ENCODE peak calls at places on chromosomes 13 and 19, in eight cellular contexts. C is fibroblast of villous mesenchyme, I is fibroblast of lung, E is upper lobe of left lung, U is tibial artery, Z is fibroblast of pulmonary artery, R is astrocyte of the spinal cord, Q is right lobe of liver. H is an unnamed sample.

GRCh38 chr13:44160549-44161278 is 212.9 kb upstream of the SERP2 start:
- DNase-seq in Z (no peak), I (no peak), U (no peak), C (no peak), R (no peak), Q (no peak), E (no peak), H (peak)

GRCh38 chr19:16199275-16199932 is 1.7 kb downstream of the AP1M1 start:
- DNase-seq in I (no peak), E (no peak), Z (no peak), Q (no peak), C (no peak), U (no peak), R (no peak), H (peak)

GRCh38 chr13:77415253-77416127 is 88.6 kb upstream of the MYCBP2 start:
- DNase-seq in E (no peak), C (no peak), I (no peak), Z (no peak), Q (no peak), U (peak), R (no peak), H (peak)

GRCh38 chr13:22111961-22112360 is 441.1 kb downstream of the FGF9 start:
- DNase-seq in R (no peak), I (no peak), U (no peak), C (no peak), Z (no peak), Q (no peak), E (no peak), H (no peak)

GRCh38 chr19:5585461-5586299 is 17.9 kb upstream of the TINCR start:
- DNase-seq in E (no peak), Q (no peak), Z (no peak), U (no peak), C (no peak), I (peak), R (peak), H (peak)

GRCh38 chr19:44846455-44847143 is 502 bp downstream of the NECTIN2 start:
- DNase-seq in C (peak), U (no peak), R (peak), I (peak), Q (no peak), Z (peak), E (no peak), H (peak)

GRCh38 chr13:51778407-51778806 is 25.6 kb downstream of the DHRS12 start:
- DNase-seq in U (no peak), Z (no peak), R (no peak), E (no peak), Q (no peak), C (no peak), I (no peak), H (no peak)

GRCh38 chr13:71864094-71864980 is 2.7 kb downstream of the DACH1 start:
- DNase-seq in Q (peak), I (peak), E (peak), U (peak), Z (no peak), R (peak), C (peak), H (peak)

GRCh38 chr13:49530452-49530851 is 34.7 kb downstream of the PHF11 start:
- DNase-seq in Q (no peak), C (no peak), Z (no peak), I (no peak), U (no peak), R (no peak), E (no peak), H (no peak)

GRCh38 chr19:38739440-38740251 is 4.6 kb downstream of the CAPN12 start:
- DNase-seq in R (no peak), C (no peak), Z (no peak), Q (no peak), E (peak), I (no peak), U (no peak), H (no peak)

GRCh38 chr19:2805261-2805900 is 14.3 kb upstream of the ZNF554 start:
- DNase-seq in R (no peak), I (no peak), Z (no peak), U (no peak), Q (no peak), C (no peak), E (peak), H (no peak)

GRCh38 chr19:15417699-15418098 is 1.1 kb downstream of the AKAP8L start:
- DNase-seq in I (peak), C (no peak), U (no peak), R (peak), Q (no peak), Z (peak), E (no peak), H (peak)

GRCh38 chr19:13098291-13099072 is 4.2 kb downstream of the LYL1 start:
- DNase-seq in E (no peak), Z (peak), I (peak), Q (no peak), U (no peak), C (peak), R (peak), H (peak)
- H3K4me3 ChIP-seq in E (peak), Z (no peak), I (no peak), Q (no peak), U (peak), C (peak), R (no peak), H (peak)

GRCh38 chr13:30908416-30908980 is 2.4 kb downstream of the MEDAG start:
- DNase-seq in U (peak), E (no peak), Q (no peak), Z (peak), C (peak), I (peak), R (no peak), H (no peak)

GRCh38 chr13:30905932-30906383 is at the start of gene MEDAG:
- DNase-seq in Z (peak), E (peak), Q (peak), I (peak), R (peak), C (peak), U (peak), H (peak)

GRCh38 chr13:30906411-30906990 is 430 bp downstream of the MEDAG start:
- DNase-seq in I (peak), C (no peak), Q (no peak), U (no peak), E (peak), Z (no peak), R (no peak), H (no peak)

GRCh38 chr13:30904043-30904442 is 2.0 kb upstream of the MEDAG start:
- DNase-seq in R (no peak), I (no peak), Q (no peak), Z (peak), C (no peak), E (no peak), U (no peak), H (no peak)

GRCh38 chr13:30907167-30907761 is 1.2 kb downstream of the MEDAG start:
- DNase-seq in R (peak), Q (no peak), E (no peak), Z (peak), U (no peak), I (peak), C (peak), H (peak)
- TF ChIP-seq CTCF in R (no peak), Q (no peak), E (no peak), Z (no peak), U (no peak), I (no peak), C (no peak), H (no peak)

DNA sequence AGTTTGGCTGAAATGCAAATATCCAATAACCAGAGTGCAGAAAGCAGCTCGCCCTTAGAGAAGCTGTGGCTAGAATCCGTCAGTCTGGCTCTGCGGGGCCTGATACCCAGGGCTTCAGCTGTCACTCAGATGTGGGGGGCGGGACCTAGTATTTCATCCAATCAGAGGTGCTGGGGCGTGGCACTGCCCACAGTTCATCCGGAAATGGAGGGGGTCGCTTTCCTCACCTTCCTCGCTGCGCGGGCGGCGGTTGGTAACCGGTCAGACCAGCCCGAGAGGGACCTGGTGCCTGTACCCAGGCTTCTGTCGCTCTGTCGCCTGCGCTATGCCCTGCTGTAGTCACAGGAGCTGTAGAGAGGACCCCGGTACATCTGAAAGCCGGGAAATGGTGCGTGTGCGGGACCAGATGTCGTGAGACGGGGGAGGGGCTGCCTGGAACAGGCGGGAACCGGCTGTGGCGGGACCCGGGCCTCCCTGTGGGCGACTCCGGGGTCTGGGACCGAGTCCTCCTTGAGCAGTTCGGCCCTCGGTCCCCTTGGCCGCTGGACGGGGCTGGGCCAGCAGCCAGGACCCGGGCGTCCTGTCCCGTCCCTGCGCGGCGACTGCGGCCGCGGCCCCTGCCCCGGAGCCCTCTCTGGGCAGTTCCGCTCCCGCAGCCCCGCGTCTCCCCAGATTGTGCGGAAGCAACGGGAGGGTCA is at the start of gene ZNF700:
- DNase-seq in C (peak), I (peak), Z (peak), U (peak), R (peak), Q (peak), E (peak), H (peak)
- H3K4me3 ChIP-seq in C (peak), I (peak), Z (peak), U (peak), R (peak), Q (peak), E (peak), H (peak)

DNA sequence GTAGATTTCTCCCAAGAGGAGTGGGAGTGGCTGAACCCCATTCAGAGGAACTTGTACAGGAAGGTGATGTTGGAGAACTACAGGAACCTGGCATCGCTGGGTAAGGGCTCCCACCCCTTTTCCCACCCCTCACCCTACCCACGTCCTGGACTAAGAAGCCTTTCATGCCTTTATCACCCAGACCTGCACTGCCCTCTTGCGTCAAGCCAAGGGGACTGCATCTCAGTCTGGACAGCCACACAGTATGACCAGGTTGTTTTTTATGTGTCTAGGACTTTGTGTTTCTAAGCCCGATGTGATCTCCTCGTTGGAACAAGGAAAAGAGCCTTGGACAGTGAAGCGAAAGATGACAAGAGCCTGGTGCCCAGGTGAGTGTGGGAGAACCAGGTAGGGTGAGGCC is 8.8 kb downstream of the ZFP28 start:
- DNase-seq in Z (no peak), U (no peak), R (no peak), I (no peak), C (no peak), Q (no peak), E (no peak), H (no peak)
- TF ChIP-seq CTCF in Z (no peak), U (no peak), R (peak), I (peak), C (no peak), Q (no peak), E (no peak), H (no peak)

H was measured in epithelial cell of esophagus.